ENCODE peak calls at places on chromosomes 12 and 14, in six cellular contexts. S is esophagus squamous epithelium, T is testis, Q is heart left ventricle, W is ovary, C is K562. Y is an unnamed sample.

GRCh38 chr14:68292467-68293334 is 473.1 kb downstream of the RAD51B start:
- DNase-seq in S (no peak), T (no peak), Q (no peak), W (no peak), C (no peak), Y (no peak)

GRCh38 chr14:32998433-32998832 is 59.8 kb downstream of the NPAS3 start:
- DNase-seq in S (no peak), T (no peak), Q (no peak), W (no peak), C (no peak), Y (no peak)

GRCh38 chr12:4954632-4955354 is 45.1 kb downstream of the KCNA1 start:
- DNase-seq in S (no peak), T (no peak), Q (no peak), W (no peak), C (no peak), Y (no peak)

GRCh38 chr14:22508150-22508457 is 80.9 kb downstream of the DAD1 start:
- DNase-seq in S (no peak), T (no peak), Q (no peak), W (no peak), C (no peak), Y (no peak)

GRCh38 chr12:44551631-44552030 is 324.5 kb downstream of the NELL2 start:
- DNase-seq in S (no peak), T (no peak), Q (no peak), W (no peak), C (no peak), Y (no peak)

GRCh38 chr12:104218935-104219334 is 3.4 kb downstream of the TXNRD1 start:
- DNase-seq in S (no peak), T (no peak), Q (no peak), W (no peak), C (no peak), Y (peak)

GRCh38 chr14:55138091-55138490 is 9.0 kb downstream of the LGALS3 start:
- DNase-seq in S (no peak), T (no peak), Q (no peak), W (no peak), C (no peak), Y (peak)

GRCh38 chr12:15005064-15005463 is 32.2 kb downstream of the PDE6H start:
- DNase-seq in S (no peak), T (no peak), Q (no peak), W (no peak), C (no peak), Y (no peak)

GRCh38 chr14:103204852-103205540 is 81.7 kb downstream of the TNFAIP2 start:
- DNase-seq in S (no peak), T (no peak), Q (no peak), W (peak), C (peak), Y (peak)

GRCh38 chr12:1523558-1524050 is 70.8 kb downstream of the FBXL14 start:
- DNase-seq in S (no peak), T (no peak), Q (no peak), W (no peak), C (no peak), Y (no peak)

GRCh38 chr12:70366581-70367267 is 634 bp downstream of the KCNMB4 start:
- DNase-seq in S (no peak), T (peak), Q (no peak), W (peak), C (peak), Y (peak)

GRCh38 chr14:51443195-51444018 is 203.4 kb downstream of the TMX1 start:
- DNase-seq in S (no peak), T (no peak), Q (no peak), W (no peak), C (no peak), Y (no peak)

GRCh38 chr12:43407816-43408645 is 144.0 kb downstream of the ADAMTS20 start:
- DNase-seq in S (no peak), T (no peak), Q (no peak), W (no peak), C (no peak), Y (peak)

GRCh38 chr12:59500335-59500734 is 95.5 kb upstream of the SLC16A7 start:
- DNase-seq in S (no peak), T (no peak), Q (no peak), W (no peak), C (no peak), Y (no peak)

GRCh38 chr12:93766371-93766770 is 89.2 kb downstream of the CRADD start:
- DNase-seq in S (no peak), T (no peak), Q (no peak), W (no peak), C (no peak), Y (no peak)

GRCh38 chr12:131221946-131222249 is 268.2 kb downstream of the ADGRD1 start:
- DNase-seq in S (no peak), T (no peak), Q (no peak), W (no peak), C (no peak), Y (no peak)

GRCh38 chr12:107318804-107319535 is 225.6 kb upstream of the CRY1 start:
- DNase-seq in S (no peak), T (peak), Q (no peak), W (no peak), C (no peak), Y (peak)

GRCh38 chr12:19978193-19978592 is 390.1 kb upstream of the PDE3A start:
- DNase-seq in S (no peak), T (no peak), Q (no peak), W (no peak), C (no peak), Y (no peak)

GRCh38 chr12:43763769-43764168 is 5.0 kb downstream of the IRAK4 start:
- DNase-seq in S (no peak), T (no peak), Q (no peak), W (no peak), C (no peak), Y (no peak)

GRCh38 chr14:103136388-103137271 is 13.4 kb downstream of the TNFAIP2 start:
- DNase-seq in S (no peak), T (no peak), Q (peak), W (peak), C (peak), Y (peak)

GRCh38 chr14:105489607-105490317 is 1.3 kb upstream of the TEDC1 start:
- DNase-seq in S (peak), T (peak), Q (peak), W (peak), C (peak), Y (peak)

GRCh38 chr12:120353556-120354317 is 15.2 kb downstream of the MSI1 start:
- DNase-seq in S (no peak), T (no peak), Q (no peak), W (no peak), C (no peak), Y (no peak)

GRCh38 chr12:47964102-47964723 is 817 bp downstream of the TMEM106C start:
- DNase-seq in S (no peak), T (peak), Q (no peak), W (no peak), C (no peak), Y (peak)

GRCh38 chr12:108730337-108731104 is 797 bp downstream of the CORO1C start:
- DNase-seq in S (no peak), T (peak), Q (peak), W (peak), C (peak), Y (peak)

GRCh38 chr14:68564826-68565760 is 227.8 kb downstream of the ZFP36L1 start:
- DNase-seq in S (no peak), T (no peak), Q (no peak), W (peak), C (peak), Y (no peak)

GRCh38 chr14:36394593-36394992 is 74.2 kb upstream of the MBIP start:
- DNase-seq in S (no peak), T (no peak), Q (no peak), W (no peak), C (no peak), Y (no peak)

GRCh38 chr12:15273896-15274295 is 48.4 kb upstream of the PTPRO start:
- DNase-seq in S (no peak), T (peak), Q (no peak), W (no peak), C (no peak), Y (no peak)

GRCh38 chr12:111269688-111270087 is 99.2 kb downstream of the PHETA1 start:
- DNase-seq in S (no peak), T (peak), Q (no peak), W (no peak), C (no peak), Y (no peak)

GRCh38 chr12:89346741-89347324 is 5.5 kb downstream of the DUSP6 start:
- DNase-seq in S (no peak), T (no peak), Q (peak), W (no peak), C (no peak), Y (peak)

GRCh38 chr14:55313480-55313879 is 42.3 kb downstream of the FBXO34 start:
- DNase-seq in S (no peak), T (no peak), Q (no peak), W (no peak), C (no peak), Y (no peak)

GRCh38 chr12:123991402-123991951 is 18.5 kb downstream of the ZNF664 start:
- DNase-seq in S (no peak), T (no peak), Q (no peak), W (no peak), C (no peak), Y (no peak)

GRCh38 chr12:102438823-102439205 is 41.5 kb downstream of the IGF1 start:
- DNase-seq in S (no peak), T (no peak), Q (no peak), W (no peak), C (no peak), Y (no peak)

GRCh38 chr14:58297762-58298476 is 436 bp upstream of the ARID4A start:
- DNase-seq in S (peak), T (peak), Q (peak), W (peak), C (peak), Y (peak)
- TF ChIP-seq CTCF in S (no peak), T (no peak), Q (no peak), W (no peak), C (no peak), Y (no peak)

DNA sequence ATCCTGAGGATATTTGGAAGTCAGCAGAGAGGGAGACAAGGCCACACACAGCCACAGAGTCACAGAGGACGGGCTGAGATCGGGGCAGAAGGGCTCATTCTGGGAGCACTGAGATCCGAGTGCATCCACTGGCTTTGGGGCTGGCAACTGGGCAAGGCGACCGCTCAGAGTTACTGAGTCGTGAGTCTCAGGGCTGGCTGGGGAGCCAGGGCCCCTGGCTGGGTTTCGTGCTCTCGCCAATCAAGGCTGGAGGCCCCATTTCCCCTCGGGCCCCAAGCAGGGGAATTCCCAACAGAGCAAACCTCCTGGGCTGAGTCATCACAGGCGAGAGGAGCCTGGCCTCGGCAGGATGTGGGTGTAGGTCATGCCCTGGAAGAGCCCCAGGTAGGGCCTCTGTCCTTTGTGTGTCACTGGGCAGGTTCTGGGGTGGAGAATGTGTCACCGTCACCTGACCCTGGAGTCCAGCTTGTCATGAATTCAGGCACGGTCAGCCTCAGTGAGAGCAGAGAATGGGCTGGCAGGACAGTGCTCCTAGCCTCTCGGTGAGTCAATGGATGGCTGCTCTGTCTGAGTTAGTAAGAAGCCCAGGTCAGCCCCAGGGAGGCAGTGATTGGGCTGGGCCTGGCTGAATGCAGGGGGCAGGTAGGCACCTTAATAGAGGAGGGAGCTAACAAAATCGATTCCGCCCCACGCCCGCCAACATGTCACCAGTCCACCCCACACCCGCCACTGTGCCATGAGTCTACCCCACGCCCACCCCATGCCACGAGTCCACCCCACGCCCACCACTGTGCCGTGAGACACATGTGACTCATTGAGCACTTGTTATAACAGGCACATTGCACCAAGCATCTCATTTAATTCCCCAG is 16.9 kb downstream of the ASB2 start:
- DNase-seq in S (peak), T (no peak), Q (peak), W (no peak), C (peak), Y (peak)
- TF ChIP-seq POLR2A in S (peak), T (no peak), Q (no peak), W (no peak), C (no peak), Y (no peak)

GRCh38 chr14:60165547-60165876 is 314 bp upstream of the DHRS7 start:
- DNase-seq in S (no peak), T (no peak), Q (no peak), W (no peak), C (no peak), Y (no peak)
- TF ChIP-seq CTCF in S (no peak), T (no peak), Q (no peak), W (no peak), C (no peak), Y (no peak)

DNA sequence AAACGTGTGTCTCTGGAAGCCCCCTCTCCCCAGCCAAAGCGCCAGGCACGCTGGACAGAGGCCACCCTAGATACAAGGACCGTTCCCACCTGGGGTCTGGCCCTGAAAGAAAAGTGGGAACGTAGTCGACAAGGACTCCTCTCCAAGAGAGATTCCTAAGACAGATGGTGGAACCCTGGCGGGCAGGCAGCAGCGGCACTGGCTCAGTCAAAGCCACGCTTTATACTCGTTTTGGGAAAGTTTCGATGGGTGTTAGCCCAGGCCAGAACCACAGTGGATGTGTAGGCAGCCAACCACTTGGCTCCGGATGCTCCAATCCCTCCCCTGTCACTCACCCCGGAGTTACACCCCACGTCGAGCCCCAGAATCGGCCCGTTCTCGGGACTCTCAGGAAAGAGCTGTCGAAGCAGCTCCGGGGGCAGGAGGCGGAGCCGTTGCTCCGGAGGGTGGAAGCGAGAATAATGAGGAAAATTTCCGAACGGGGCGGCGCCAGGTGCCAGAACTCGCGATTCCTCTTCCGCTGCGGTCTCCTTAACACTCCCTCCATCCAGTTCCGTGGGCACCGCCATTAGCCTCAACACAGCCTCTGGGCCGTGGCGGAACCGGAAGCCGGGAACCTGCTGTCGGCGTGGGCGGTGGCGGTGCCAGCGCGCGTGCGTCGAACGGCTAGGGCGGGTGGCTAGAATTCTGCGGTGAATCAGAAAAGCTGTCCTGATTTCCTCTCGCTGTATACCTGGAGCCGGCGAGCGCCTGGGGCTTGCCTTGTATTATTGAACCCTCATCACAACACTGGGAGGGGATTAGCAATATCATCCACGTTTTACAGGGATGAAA is at the start of gene BCDIN3D:
- DNase-seq in S (peak), T (peak), Q (peak), W (peak), C (peak), Y (peak)
- TF ChIP-seq POLR2A in S (peak), T (peak), Q (no peak), W (peak), C (peak), Y (peak)

DNA sequence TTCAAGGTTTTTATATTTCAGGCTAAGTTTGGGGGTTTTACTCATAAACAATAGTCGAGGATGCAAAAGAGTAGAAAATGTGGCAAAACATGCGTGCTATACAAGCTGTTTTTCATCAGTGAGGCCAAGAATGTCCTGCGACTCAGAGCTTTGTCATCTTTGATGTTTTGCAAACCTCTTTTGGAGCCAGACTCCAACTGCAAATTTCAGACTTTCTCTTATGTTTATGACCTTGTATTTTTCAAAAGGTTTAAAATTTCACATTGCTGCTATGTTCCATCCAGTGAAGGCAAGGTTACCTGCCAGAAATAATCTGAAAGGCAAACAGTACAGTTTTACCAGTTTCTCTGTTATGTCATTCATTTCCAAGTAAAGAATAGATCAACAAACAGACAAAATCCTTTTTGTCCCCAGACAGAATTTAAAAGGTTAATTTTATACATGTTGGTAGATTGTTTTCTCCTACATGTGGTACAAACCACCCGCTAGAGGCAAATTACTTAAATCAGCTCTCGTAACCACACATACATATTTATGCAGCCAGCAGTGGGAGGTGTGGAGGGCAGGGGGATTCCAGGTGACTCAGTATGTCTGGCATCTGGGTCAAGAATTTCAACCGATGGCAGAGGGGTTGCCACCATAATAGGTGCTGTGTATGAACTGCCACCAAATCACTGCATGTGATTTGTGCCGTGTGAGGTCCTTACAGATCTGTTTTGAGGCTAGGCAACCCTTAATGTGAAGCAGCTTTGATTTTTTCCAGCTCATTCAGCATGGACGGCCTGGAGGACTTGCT is 119.8 kb upstream of the CPM start:
- DNase-seq in S (no peak), T (no peak), Q (no peak), W (no peak), C (no peak), Y (no peak)
- TF ChIP-seq CTCF in S (no peak), T (no peak), Q (no peak), W (peak), C (no peak), Y (no peak)

GRCh38 chr12:56321027-56321426 is 5.2 kb upstream of the CNPY2 start:
- DNase-seq in S (no peak), T (no peak), Q (no peak), W (no peak), C (no peak), Y (peak)

GRCh38 chr12:56317675-56318074 is 1.9 kb upstream of the CNPY2 start:
- DNase-seq in S (no peak), T (no peak), Q (no peak), W (no peak), C (no peak), Y (no peak)

GRCh38 chr12:56311003-56311402 is 4.8 kb downstream of the CNPY2 start:
- DNase-seq in S (no peak), T (no peak), Q (no peak), W (no peak), C (no peak), Y (no peak)

GRCh38 chr12:56315256-56315625 is 547 bp downstream of the CNPY2 start:
- DNase-seq in S (no peak), T (no peak), Q (no peak), W (no peak), C (peak), Y (no peak)

GRCh38 chr12:56315626-56316473 is at the start of gene CNPY2:
- DNase-seq in S (peak), T (peak), Q (peak), W (peak), C (peak), Y (peak)
- TF ChIP-seq POLR2A in S (peak), T (no peak), Q (no peak), W (peak), C (peak), Y (peak)

DNA sequence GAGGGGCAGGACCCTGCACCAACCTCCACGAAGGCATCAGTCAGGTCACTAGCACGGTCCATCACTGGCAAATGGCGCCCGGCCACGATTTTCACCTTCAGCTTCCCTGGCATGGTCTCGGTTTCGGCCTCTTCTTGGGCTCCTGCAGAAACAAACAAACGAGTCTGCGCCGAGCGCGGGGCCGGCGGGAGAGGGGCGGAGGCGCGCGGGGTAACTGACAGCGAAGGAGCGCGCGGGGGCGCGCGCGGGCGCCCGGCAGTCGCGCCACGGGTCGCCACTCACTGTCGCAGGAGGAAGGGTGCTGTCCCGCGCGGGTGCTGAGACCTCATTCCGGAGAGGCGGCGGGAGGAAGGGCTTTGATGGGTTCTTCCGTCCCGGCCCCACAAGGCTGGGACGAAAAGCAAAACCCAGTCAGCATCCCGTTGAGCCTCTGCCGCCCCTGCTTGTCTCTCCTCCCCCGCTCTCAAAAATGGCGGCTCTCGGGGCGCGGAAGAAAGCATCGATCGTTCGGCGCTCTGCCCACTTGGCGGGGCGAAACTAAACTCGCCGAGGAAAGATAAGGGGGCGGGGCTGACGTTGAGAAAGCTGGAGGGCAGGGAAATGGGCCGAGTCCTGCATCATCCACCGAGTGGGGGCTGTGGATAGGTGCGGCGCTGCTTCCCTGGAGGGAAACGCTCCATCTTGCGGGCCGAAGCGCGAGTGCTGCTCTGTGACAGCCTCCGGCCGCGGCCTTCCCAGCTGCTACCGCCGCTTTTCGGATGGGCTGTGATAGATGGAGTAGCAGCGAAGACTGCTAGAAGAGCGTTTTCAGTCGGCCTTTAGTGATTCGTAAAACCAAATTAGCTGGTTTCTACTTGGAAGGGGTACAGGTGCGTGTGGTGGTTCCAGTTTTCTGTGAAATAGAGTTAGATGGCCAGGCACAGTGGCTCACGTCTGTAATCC is at the start of gene C2CD5:
- DNase-seq in S (peak), T (peak), Q (peak), W (peak), C (peak), Y (peak)
- TF ChIP-seq CTCF in S (no peak), T (no peak), Q (peak), W (no peak), C (peak), Y (peak)